ENCODE peak calls at places on chromosomes 16 and 17, in four cellular contexts. L, C, D and W are unnamed samples.

GRCh38 chr16:53922805-53923645 is 219.1 kb downstream of the FTO start:
- DNase-seq in L (no peak), C (no peak), D (no peak), W (peak)

GRCh38 chr17:72590882-72591499 is 470.2 kb downstream of the SOX9 start:
- DNase-seq in L (no peak), C (no peak), D (no peak), W (no peak)

GRCh38 chr17:82003411-82004381 is 19.0 kb downstream of the CENPX start:
- DNase-seq in L (no peak), C (peak), D (no peak), W (peak)

GRCh38 chr16:1642148-1642547 is 30.0 kb downstream of the CRAMP1 start:
- DNase-seq in L (no peak), C (no peak), D (no peak), W (no peak)

GRCh38 chr17:36629252-36629847 is 28.0 kb downstream of the MRM1 start:
- DNase-seq in L (peak), C (peak), D (peak), W (peak)

GRCh38 chr16:23119570-23119969 is 29.7 kb downstream of the USP31 start:
- DNase-seq in L (no peak), C (no peak), D (no peak), W (peak)

GRCh38 chr16:28062261-28063046 is 1.1 kb downstream of the GSG1L start:
- DNase-seq in L (no peak), C (no peak), D (no peak), W (no peak)

GRCh38 chr16:66549284-66550131 is at the start of gene TK2:
- DNase-seq in L (peak), C (peak), D (peak), W (peak)

GRCh38 chr16:69017036-69017783 is 88.2 kb upstream of the HAS3 start:
- DNase-seq in L (no peak), C (no peak), D (no peak), W (peak)

GRCh38 chr17:64128787-64129514 is 993 bp downstream of the ERN1 start:
- DNase-seq in L (peak), C (peak), D (no peak), W (peak)

GRCh38 chr16:63312343-63312742 is 1276.1 kb upstream of the CDH8 start:
- DNase-seq in L (no peak), C (no peak), D (no peak), W (no peak)

GRCh38 chr16:56662357-56663354 is 4.9 kb downstream of the MT1F start:
- DNase-seq in L (no peak), C (no peak), D (no peak), W (no peak)

GRCh38 chr17:37657202-37657601 is 14.0 kb upstream of the DDX52 start:
- DNase-seq in L (no peak), C (no peak), D (no peak), W (no peak)

GRCh38 chr17:40560592-40561293 is 4.5 kb downstream of the CCR7 start:
- DNase-seq in L (peak), C (no peak), D (no peak), W (peak)

GRCh38 chr16:82675300-82675699 is 48.5 kb downstream of the CDH13 start:
- DNase-seq in L (no peak), C (no peak), D (no peak), W (no peak)

GRCh38 chr17:83107656-83108048 is 28.2 kb downstream of the METRNL start:
- DNase-seq in L (no peak), C (no peak), D (no peak), W (no peak)

GRCh38 chr16:12801511-12802042 is 2.1 kb downstream of the CPPED1 start:
- DNase-seq in L (no peak), C (peak), D (no peak), W (peak)

GRCh38 chr17:50426814-50427787 is 1.1 kb downstream of the ACSF2 start:
- DNase-seq in L (peak), C (peak), D (no peak), W (peak)
- TF ChIP-seq CTCF in L (no peak), C (no peak), D (no peak), W (peak)

GRCh38 chr17:29369831-29370735 is 20.1 kb upstream of the TAOK1 start:
- DNase-seq in L (peak), C (peak), D (peak), W (peak)
- H3K4me3 ChIP-seq in L (no peak), C (no peak), D (no peak), W (peak)

GRCh38 chr17:17818088-17818526 is 18.7 kb downstream of the SREBF1 start:
- DNase-seq in L (no peak), C (no peak), D (no peak), W (peak)

GRCh38 chr17:17816240-17816814 is 20.5 kb downstream of the SREBF1 start:
- DNase-seq in L (no peak), C (no peak), D (no peak), W (no peak)

GRCh38 chr17:17815436-17816200 is 21.2 kb downstream of the SREBF1 start:
- DNase-seq in L (no peak), C (no peak), D (no peak), W (no peak)

GRCh38 chr17:17817552-17817947 is 19.2 kb downstream of the SREBF1 start:
- DNase-seq in L (no peak), C (no peak), D (no peak), W (no peak)

GRCh38 chr17:17816831-17817551 is 19.8 kb downstream of the SREBF1 start:
- DNase-seq in L (no peak), C (no peak), D (no peak), W (no peak)
- TF ChIP-seq CTCF in L (no peak), C (no peak), D (no peak), W (no peak)

GRCh38 chr17:30376621-30377452 is 1.9 kb upstream of the CPD start:
- DNase-seq in L (no peak), C (no peak), D (no peak), W (peak)
- H3K4me3 ChIP-seq in L (no peak), C (no peak), D (no peak), W (no peak)

DNA sequence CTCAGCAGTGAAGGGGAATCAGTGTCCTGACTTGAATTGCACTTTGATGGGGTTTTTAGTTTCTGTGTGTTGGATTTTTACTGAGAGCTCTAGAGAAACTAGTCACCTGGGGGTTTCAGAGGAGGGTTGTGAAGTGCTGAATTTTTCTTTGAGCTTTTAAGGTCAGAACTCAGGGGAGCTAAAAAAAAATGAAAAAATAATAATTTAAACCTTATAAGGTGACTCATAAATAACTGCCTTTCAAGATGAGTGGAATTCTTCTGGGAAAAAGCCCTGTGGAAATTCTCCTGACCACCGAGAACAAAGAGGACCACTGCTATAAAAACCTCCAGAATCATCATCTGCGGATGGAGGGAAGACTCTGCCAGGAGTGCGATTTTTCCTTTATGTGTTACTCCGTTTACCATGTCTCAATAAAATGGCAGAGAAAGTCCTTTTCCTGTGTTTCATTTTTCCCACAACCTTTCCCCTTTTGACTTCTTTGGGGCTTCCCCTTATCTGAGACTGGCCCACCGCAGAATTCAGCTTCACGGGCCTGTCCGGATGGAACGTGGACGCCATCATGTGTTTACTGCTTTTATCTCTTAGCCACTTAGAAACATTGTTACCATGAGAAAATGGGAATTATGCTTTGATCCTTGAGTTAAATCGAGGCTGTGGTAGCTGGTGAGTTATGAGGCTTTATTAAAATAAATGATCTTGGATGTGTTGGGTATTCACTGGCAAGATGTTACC is 39.7 kb downstream of the RPTOR start:
- DNase-seq in L (no peak), C (no peak), D (no peak), W (no peak)
- TF ChIP-seq CTCF in L (no peak), C (no peak), D (no peak), W (no peak)

GRCh38 chr17:44355642-44356099 is 8.0 kb downstream of the FAM171A2 start:
- DNase-seq in L (no peak), C (no peak), D (no peak), W (no peak)

GRCh38 chr17:44353656-44354331 is 8.7 kb downstream of the GRN start:
- DNase-seq in L (peak), C (no peak), D (no peak), W (no peak)

GRCh38 chr17:44355310-44355640 is 8.4 kb downstream of the FAM171A2 start:
- DNase-seq in L (no peak), C (no peak), D (no peak), W (no peak)

GRCh38 chr17:44356241-44356640 is 7.4 kb downstream of the FAM171A2 start:
- DNase-seq in L (peak), C (no peak), D (no peak), W (no peak)

DNA sequence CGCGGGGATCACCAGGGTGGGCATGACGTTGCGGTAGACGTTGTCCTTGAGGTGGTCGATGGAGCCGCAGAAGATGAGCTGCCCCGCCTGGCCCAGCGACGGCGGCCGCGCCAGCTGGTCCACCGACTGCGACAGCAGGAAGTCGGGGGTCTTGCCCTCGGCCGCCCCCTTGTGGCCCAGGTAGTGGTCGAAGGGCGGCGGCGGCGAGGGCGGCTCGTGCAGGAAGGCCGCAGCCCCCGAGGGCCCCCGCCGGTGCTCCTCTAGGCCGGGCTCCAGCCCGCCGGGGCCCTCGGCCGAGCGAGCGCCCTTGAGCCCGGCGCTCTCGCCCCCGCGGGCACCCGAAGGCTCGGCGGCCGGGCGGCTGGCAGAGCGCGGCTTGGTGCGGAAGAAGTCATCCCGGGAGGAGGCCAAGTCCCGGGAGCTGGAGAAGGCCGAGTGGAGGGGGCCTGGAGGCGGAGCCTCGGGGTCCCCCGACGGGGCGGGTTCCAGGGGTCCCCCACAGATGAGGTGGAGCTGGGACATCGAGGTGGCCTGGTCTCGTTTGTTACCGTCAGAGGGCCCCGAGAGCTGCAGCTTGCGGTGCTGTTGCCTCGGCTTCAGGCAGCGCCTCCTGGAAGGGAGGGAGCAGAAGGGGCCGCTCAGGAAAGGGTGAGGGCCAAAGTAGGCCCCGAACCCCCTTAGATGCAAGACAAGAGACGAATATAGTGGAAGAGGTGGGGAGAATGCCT is 8.9 kb downstream of the FAM171A2 start:
- DNase-seq in L (no peak), C (no peak), D (peak), W (no peak)
- H3K4me3 ChIP-seq in L (no peak), C (no peak), D (no peak), W (no peak)

DNA sequence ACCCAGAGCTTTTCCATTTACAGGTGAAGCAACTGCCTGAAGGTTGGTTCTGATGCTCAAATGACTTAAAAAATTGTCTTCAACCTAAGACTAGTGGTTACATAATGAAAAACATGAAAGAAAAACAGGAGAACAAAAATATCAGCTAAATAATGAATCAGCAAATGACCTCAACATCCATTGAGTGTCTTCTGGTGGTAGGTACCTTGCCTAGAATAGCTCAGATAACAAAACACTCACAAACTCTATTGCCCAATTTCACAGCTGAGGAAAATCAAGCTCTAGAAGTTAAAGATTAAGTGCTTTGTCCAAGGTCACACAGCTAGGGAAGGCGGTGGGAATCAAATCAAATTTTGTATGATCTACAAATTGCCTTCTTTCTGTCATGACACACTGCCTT is 304.6 kb upstream of the CDH11 start:
- DNase-seq in L (no peak), C (no peak), D (no peak), W (no peak)
- TF ChIP-seq CTCF in L (no peak), C (no peak), D (no peak), W (no peak)

GRCh38 chr17:73643012-73643845 is 1.0 kb downstream of the SDK2 start:
- DNase-seq in L (peak), C (no peak), D (no peak), W (no peak)

GRCh38 chr17:73643846-73644144 is 450 bp downstream of the SDK2 start:
- DNase-seq in L (no peak), C (no peak), D (no peak), W (no peak)

GRCh38 chr17:73644145-73645049 is at the start of gene SDK2:
- DNase-seq in L (peak), C (no peak), D (no peak), W (no peak)

GRCh38 chr17:73641779-73642580 is 2.3 kb downstream of the SDK2 start:
- DNase-seq in L (peak), C (no peak), D (no peak), W (no peak)

GRCh38 chr17:73642659-73643011 is 1.6 kb downstream of the SDK2 start:
- DNase-seq in L (no peak), C (no peak), D (no peak), W (no peak)
- H3K4me3 ChIP-seq in L (peak), C (peak), D (peak), W (no peak)